ENCODE peak calls at places on chromosomes 7 and 10, in six cellular contexts. E is DND-41, H is right atrium auricular region, R is transverse colon, U is mesendoderm, V is prostate gland. Y is an unnamed sample.

GRCh38 chr7:39609462-39610149 is 13.8 kb upstream of the RALA start:
- DNase-seq in E (no peak), U (peak), H (no peak), R (no peak), V (no peak), Y (no peak)

GRCh38 chr7:35386082-35386815 is 132.3 kb upstream of the TBX20 start:
- DNase-seq in U (no peak), V (no peak), R (no peak), E (no peak), H (no peak), Y (no peak)

GRCh38 chr10:105769248-105770184 is 1128.4 kb downstream of the SORCS3 start:
- DNase-seq in E (no peak), R (no peak), U (peak), H (no peak), V (no peak), Y (no peak)

GRCh38 chr7:149664666-149665065 is 108.7 kb downstream of the ZNF467 start:
- DNase-seq in H (no peak), V (no peak), E (no peak), U (no peak), R (no peak), Y (no peak)

GRCh38 chr10:72323108-72323932 is 31.4 kb downstream of the DNAJB12 start:
- DNase-seq in V (no peak), U (no peak), R (no peak), H (no peak), E (no peak), Y (no peak)

GRCh38 chr7:10707519-10707918 is 266.2 kb upstream of the PHF14 start:
- DNase-seq in E (no peak), H (no peak), R (no peak), V (no peak), U (no peak), Y (no peak)

GRCh38 chr10:78914502-78915330 is 154.1 kb upstream of the ZMIZ1 start:
- DNase-seq in U (no peak), H (no peak), R (peak), V (peak), E (no peak), Y (no peak)

GRCh38 chr7:945147-945555 is 9.3 kb downstream of the ADAP1 start:
- DNase-seq in U (no peak), V (no peak), E (no peak), H (no peak), R (peak), Y (no peak)

GRCh38 chr7:131608112-131608498 is 51.7 kb upstream of the PODXL start:
- DNase-seq in U (peak), E (no peak), V (no peak), R (no peak), H (no peak), Y (no peak)

GRCh38 chr7:80018941-80019808 is 115.5 kb upstream of the GNAI1 start:
- DNase-seq in V (no peak), E (peak), R (peak), U (peak), H (no peak), Y (no peak)

GRCh38 chr10:110192552-110192951 is 14.9 kb upstream of the MXI1 start:
- DNase-seq in U (peak), H (peak), E (no peak), R (no peak), V (no peak), Y (no peak)

GRCh38 chr7:7354674-7355073 is 172.3 kb downstream of the C1GALT1 start:
- DNase-seq in U (peak), H (no peak), R (no peak), V (peak), E (no peak), Y (no peak)

GRCh38 chr7:2820508-2820934 is 23.6 kb downstream of the GNA12 start:
- DNase-seq in U (peak), E (no peak), V (peak), R (peak), H (peak), Y (no peak)

GRCh38 chr7:98878365-98879197 is at the start of gene TRRAP:
- DNase-seq in R (peak), H (peak), V (peak), U (peak), E (peak), Y (no peak)

GRCh38 chr10:15083674-15084501 is 4.7 kb downstream of the ACBD7 start:
- DNase-seq in U (no peak), V (no peak), R (no peak), H (no peak), E (no peak), Y (no peak)

GRCh38 chr7:139853576-139854511 is 24.8 kb downstream of the TBXAS1 start:
- DNase-seq in E (no peak), R (peak), V (peak), U (no peak), H (peak), Y (no peak)

GRCh38 chr7:14841850-14842249 is 60.7 kb downstream of the DGKB start:
- DNase-seq in H (no peak), V (no peak), E (no peak), R (no peak), U (no peak), Y (no peak)

GRCh38 chr10:33129987-33130386 is 172.0 kb upstream of the ITGB1 start:
- DNase-seq in U (no peak), R (no peak), V (no peak), H (no peak), E (no peak), Y (no peak)

GRCh38 chr10:24007359-24007758 is 201.6 kb upstream of the KIAA1217 start:
- DNase-seq in U (no peak), V (no peak), E (no peak), R (no peak), H (no peak), Y (no peak)

GRCh38 chr10:89952314-89952713 is 250.9 kb downstream of the KIF20B start:
- DNase-seq in E (no peak), R (no peak), V (no peak), H (no peak), U (no peak), Y (no peak)

GRCh38 chr7:112596260-112596659 is 115.5 kb downstream of the LSMEM1 start:
- DNase-seq in V (no peak), U (no peak), E (no peak), R (no peak), H (no peak), Y (no peak)

GRCh38 chr10:30013684-30014246 is 45.6 kb downstream of the JCAD start:
- DNase-seq in U (no peak), E (no peak), H (no peak), R (no peak), V (peak), Y (no peak)

GRCh38 chr7:100371561-100372171 is 1.6 kb upstream of the PILRA start:
- DNase-seq in E (no peak), H (no peak), R (no peak), U (peak), V (no peak), Y (no peak)

GRCh38 chr7:44713680-44714335 is 34.8 kb upstream of the ZMIZ2 start:
- DNase-seq in H (no peak), R (no peak), V (no peak), U (no peak), E (no peak), Y (no peak)

GRCh38 chr7:150458235-150458634 is 7.8 kb downstream of the GIMAP8 start:
- DNase-seq in V (no peak), H (no peak), U (no peak), E (no peak), R (no peak), Y (no peak)

DNA sequence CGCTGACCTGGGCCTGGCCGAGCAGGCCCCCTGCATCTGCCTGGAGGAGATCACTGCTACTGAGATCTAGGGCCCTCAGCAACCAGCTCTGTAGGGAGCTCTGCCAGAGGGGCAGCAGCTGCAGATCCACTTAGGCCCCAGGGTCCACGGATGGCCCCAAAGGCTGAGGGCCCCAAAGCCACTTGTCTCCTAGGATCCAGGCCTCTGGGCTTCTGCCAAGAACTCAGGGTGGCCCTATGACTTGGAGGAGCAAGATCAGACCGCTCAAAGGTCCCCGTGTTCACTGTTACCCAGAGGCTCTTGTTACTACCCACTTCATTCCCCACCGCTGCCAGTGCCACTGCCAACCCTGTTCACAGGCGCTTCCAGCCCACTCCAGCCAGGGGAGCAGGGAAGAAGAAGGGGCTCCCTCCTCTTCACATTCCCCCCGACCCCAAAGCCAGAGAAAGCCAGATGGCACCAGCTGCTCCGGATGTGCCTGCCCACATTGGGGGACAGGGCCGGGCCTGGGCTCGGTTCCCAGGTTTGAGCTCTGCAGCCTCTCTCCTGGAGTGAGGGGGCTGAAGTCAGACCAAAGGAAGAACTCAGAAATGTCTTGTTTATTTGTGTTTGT is 7.6 kb downstream of the LZTS2 start:
- DNase-seq in U (no peak), H (no peak), V (no peak), E (no peak), R (no peak), Y (no peak)
- H3K27ac ChIP-seq in U (no peak), H (peak), V (no peak), E (no peak), R (peak), Y (no peak)

GRCh38 chr7:154765118-154765517 is 237.8 kb downstream of the PAXIP1 start:
- DNase-seq in E (no peak), R (no peak), U (no peak), H (no peak), V (no peak), Y (no peak)

GRCh38 chr7:154767821-154768415 is 235.0 kb downstream of the PAXIP1 start:
- DNase-seq in U (no peak), E (no peak), V (no peak), H (no peak), R (no peak), Y (no peak)

GRCh38 chr7:154769011-154769410 is 233.9 kb downstream of the PAXIP1 start:
- DNase-seq in U (no peak), V (no peak), H (no peak), E (no peak), R (no peak), Y (no peak)

GRCh38 chr7:154769527-154769926 is 233.4 kb downstream of the PAXIP1 start:
- DNase-seq in E (no peak), U (no peak), R (no peak), H (no peak), V (no peak), Y (no peak)

DNA sequence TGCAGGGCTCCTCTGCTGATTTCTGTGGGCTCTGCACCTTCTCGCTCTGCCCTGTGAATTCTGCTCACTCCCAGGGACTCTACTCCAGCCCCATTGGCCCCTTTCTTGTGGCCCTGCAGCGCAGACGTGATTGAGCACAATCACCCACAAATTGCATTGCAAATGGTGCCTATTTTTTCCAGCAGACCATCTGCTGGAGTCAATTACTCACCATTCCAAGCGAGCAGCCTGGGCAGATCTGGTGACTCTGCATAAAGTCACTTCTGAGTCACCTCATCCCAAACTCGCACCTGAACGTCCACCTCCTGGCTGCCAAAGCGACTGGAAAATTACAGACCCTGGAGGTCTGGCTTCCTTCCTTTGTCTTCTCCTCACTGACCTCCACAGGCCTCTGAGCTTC is 235.7 kb downstream of the PAXIP1 start:
- DNase-seq in R (no peak), V (no peak), E (no peak), U (peak), H (no peak), Y (no peak)
- H3K27ac ChIP-seq in R (no peak), V (no peak), E (no peak), U (no peak), H (no peak), Y (no peak)

DNA sequence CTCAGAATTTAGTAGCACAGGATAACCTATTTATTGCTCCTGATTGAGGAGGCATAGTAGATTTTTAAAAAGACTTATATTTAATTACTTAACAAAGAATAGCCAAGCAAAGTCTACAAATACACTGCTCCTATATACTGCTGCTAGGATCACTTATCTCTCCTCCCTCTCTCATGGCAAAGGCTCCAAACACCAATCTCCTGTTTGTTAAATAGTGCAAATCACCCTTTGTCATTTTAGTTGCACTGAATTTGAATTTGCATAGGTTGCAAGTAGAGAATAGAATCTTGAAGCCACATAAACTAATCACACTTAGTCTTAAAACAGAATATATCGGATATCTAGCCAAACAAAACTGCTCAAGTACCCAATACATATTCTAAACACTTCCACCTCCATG is 219.1 kb upstream of the LRRN3 start:
- DNase-seq in V (no peak), H (no peak), U (no peak), R (no peak), E (no peak), Y (no peak)
- H3K27ac ChIP-seq in V (no peak), H (no peak), U (no peak), R (no peak), E (no peak), Y (no peak)

DNA sequence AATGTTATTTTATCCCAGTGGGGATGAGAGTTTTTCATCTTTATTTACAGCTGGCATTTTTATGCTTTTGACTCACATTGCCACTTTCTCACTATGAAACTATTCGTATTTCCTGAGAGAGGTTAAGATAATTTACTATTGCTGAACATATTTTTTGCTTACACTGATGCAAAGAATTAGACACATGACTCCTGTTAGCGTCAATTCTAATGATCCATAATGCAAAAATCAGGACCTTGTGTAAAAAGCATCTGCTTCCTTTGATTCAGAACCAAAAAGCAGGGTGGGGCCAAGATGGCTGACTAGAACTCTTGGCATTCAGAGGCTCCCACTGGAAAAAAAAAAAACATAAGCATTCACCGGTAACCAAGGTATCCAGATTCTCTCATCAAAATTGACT is 464.8 kb downstream of the SEMA3D start:
- DNase-seq in U (no peak), H (no peak), R (no peak), E (no peak), V (no peak), Y (no peak)
- H3K27ac ChIP-seq in U (no peak), H (no peak), R (no peak), E (no peak), V (no peak), Y (no peak)

Y was measured in vagina.